ENCODE peak calls at places on chromosomes 2 and 18, in seven cellular contexts. One of them, this sample, is unnamed. For H3K27me3, the result is how much of the 10 kb centered on the place peaks cover.

GRCh38 chr2:96816836-96817702 is 1.0 kb downstream of the CNNM3 start:
- DNase-seq in K562: peak
- DNase-seq in HepG2: peak
- DNase-seq in H1: no peak
- DNase-seq in IMR-90: peak
- DNase-seq in SK-N-SH: peak
- DNase-seq in GM12878: no peak
- DNase-seq in this sample: no peak

GRCh38 chr18:74520096-74520833 is 14.0 kb upstream of the CNDP1 start:
- DNase-seq in HepG2: no peak
- DNase-seq in SK-N-SH: no peak
- DNase-seq in K562: no peak
- DNase-seq in GM12878: no peak
- DNase-seq in IMR-90: no peak
- DNase-seq in H1: no peak
- DNase-seq in this sample: no peak

GRCh38 chr2:240604291-240604938 is 17.9 kb downstream of the CAPN10 start:
- DNase-seq in IMR-90: peak
- DNase-seq in HepG2: peak
- DNase-seq in K562: peak
- DNase-seq in H1: peak
- DNase-seq in SK-N-SH: peak
- DNase-seq in GM12878: no peak
- DNase-seq in this sample: peak

GRCh38 chr2:38601061-38601460 is 1.7 kb downstream of the HNRNPLL start:
- DNase-seq in IMR-90: no peak
- DNase-seq in GM12878: no peak
- DNase-seq in SK-N-SH: no peak
- DNase-seq in HepG2: no peak
- DNase-seq in K562: no peak
- DNase-seq in H1: no peak
- DNase-seq in this sample: no peak

GRCh38 chr2:64605991-64606494 is 47.7 kb downstream of the SERTAD2 start:
- DNase-seq in H1: no peak
- DNase-seq in SK-N-SH: no peak
- DNase-seq in GM12878: no peak
- DNase-seq in IMR-90: no peak
- DNase-seq in K562: no peak
- DNase-seq in HepG2: no peak
- DNase-seq in this sample: no peak

GRCh38 chr2:78908973-78909372 is 116.5 kb upstream of the REG3G start:
- DNase-seq in IMR-90: no peak
- DNase-seq in SK-N-SH: no peak
- DNase-seq in GM12878: no peak
- DNase-seq in HepG2: peak
- DNase-seq in H1: no peak
- DNase-seq in K562: no peak
- DNase-seq in this sample: no peak

GRCh38 chr2:46669996-46670793 is 190.8 kb downstream of the TMEM247 start:
- DNase-seq in K562: no peak
- DNase-seq in H1: no peak
- DNase-seq in SK-N-SH: no peak
- DNase-seq in HepG2: no peak
- DNase-seq in IMR-90: peak
- DNase-seq in GM12878: no peak
- DNase-seq in this sample: no peak

GRCh38 chr2:42118759-42119569 is 50.2 kb upstream of the EML4 start:
- DNase-seq in GM12878: no peak
- DNase-seq in K562: no peak
- DNase-seq in SK-N-SH: no peak
- DNase-seq in H1: no peak
- DNase-seq in IMR-90: no peak
- DNase-seq in HepG2: no peak
- DNase-seq in this sample: no peak

GRCh38 chr2:60595953-60596352 is 42.5 kb upstream of the BCL11A start:
- DNase-seq in H1: no peak
- DNase-seq in GM12878: no peak
- DNase-seq in IMR-90: no peak
- DNase-seq in K562: no peak
- DNase-seq in HepG2: no peak
- DNase-seq in SK-N-SH: no peak
- DNase-seq in this sample: no peak

GRCh38 chr2:151671198-151671597 is 63.1 kb downstream of the NEB start:
- DNase-seq in GM12878: no peak
- DNase-seq in HepG2: no peak
- DNase-seq in H1: no peak
- DNase-seq in K562: no peak
- DNase-seq in IMR-90: no peak
- DNase-seq in SK-N-SH: no peak
- DNase-seq in this sample: no peak

GRCh38 chr2:6828299-6828584 is 37.5 kb downstream of the CMPK2 start:
- DNase-seq in HepG2: peak
- DNase-seq in IMR-90: peak
- DNase-seq in SK-N-SH: peak
- DNase-seq in GM12878: no peak
- DNase-seq in K562: no peak
- DNase-seq in H1: no peak
- DNase-seq in this sample: peak

GRCh38 chr18:43236921-43237320 is 40.4 kb downstream of the SYT4 start:
- DNase-seq in H1: no peak
- DNase-seq in IMR-90: no peak
- DNase-seq in SK-N-SH: no peak
- DNase-seq in GM12878: no peak
- DNase-seq in HepG2: no peak
- DNase-seq in K562: no peak
- DNase-seq in this sample: no peak

GRCh38 chr2:129006135-129006885 is 687.6 kb upstream of the HS6ST1 start:
- DNase-seq in K562: no peak
- DNase-seq in HepG2: no peak
- DNase-seq in IMR-90: no peak
- DNase-seq in SK-N-SH: no peak
- DNase-seq in H1: no peak
- DNase-seq in GM12878: no peak
- DNase-seq in this sample: no peak

GRCh38 chr2:68750592-68751396 is 16.2 kb downstream of the ARHGAP25 start:
- DNase-seq in K562: no peak
- DNase-seq in HepG2: no peak
- DNase-seq in SK-N-SH: no peak
- DNase-seq in GM12878: no peak
- DNase-seq in H1: no peak
- DNase-seq in IMR-90: no peak
- DNase-seq in this sample: no peak

GRCh38 chr2:71071681-71072398 is 3.4 kb downstream of the NAGK start:
- DNase-seq in IMR-90: no peak
- DNase-seq in GM12878: peak
- DNase-seq in HepG2: no peak
- DNase-seq in K562: no peak
- DNase-seq in SK-N-SH: no peak
- DNase-seq in H1: no peak
- DNase-seq in this sample: no peak

GRCh38 chr2:31694444-31694843 is 113.7 kb upstream of the SRD5A2 start:
- DNase-seq in H1: no peak
- DNase-seq in GM12878: no peak
- DNase-seq in K562: no peak
- DNase-seq in SK-N-SH: peak
- DNase-seq in IMR-90: peak
- DNase-seq in HepG2: peak
- DNase-seq in this sample: peak

GRCh38 chr2:26314243-26314642 is 31.7 kb upstream of the SELENOI start:
- DNase-seq in IMR-90: no peak
- DNase-seq in GM12878: no peak
- DNase-seq in K562: no peak
- DNase-seq in SK-N-SH: no peak
- DNase-seq in H1: no peak
- DNase-seq in HepG2: peak
- DNase-seq in this sample: no peak

GRCh38 chr2:8643996-8644356 is 37.9 kb upstream of the ID2 start:
- DNase-seq in IMR-90: no peak
- DNase-seq in GM12878: no peak
- DNase-seq in H1: no peak
- DNase-seq in K562: no peak
- DNase-seq in SK-N-SH: no peak
- DNase-seq in HepG2: no peak
- DNase-seq in this sample: no peak

GRCh38 chr2:188322569-188323531 is 31.2 kb downstream of the GULP1 start:
- DNase-seq in IMR-90: peak
- DNase-seq in H1: no peak
- DNase-seq in SK-N-SH: no peak
- DNase-seq in K562: no peak
- DNase-seq in HepG2: no peak
- DNase-seq in GM12878: no peak
- DNase-seq in this sample: no peak

GRCh38 chr2:85584354-85584856 is at the start of gene VAMP5:
- DNase-seq in SK-N-SH: peak
- DNase-seq in H1: no peak
- DNase-seq in IMR-90: no peak
- DNase-seq in HepG2: peak
- DNase-seq in GM12878: no peak
- DNase-seq in K562: no peak
- DNase-seq in this sample: no peak

GRCh38 chr2:214960677-214961076 is 151.2 kb upstream of the BARD1 start:
- DNase-seq in IMR-90: peak
- DNase-seq in K562: no peak
- DNase-seq in HepG2: no peak
- DNase-seq in H1: no peak
- DNase-seq in GM12878: no peak
- DNase-seq in SK-N-SH: no peak
- DNase-seq in this sample: no peak
- TF ChIP-seq CTCF in IMR-90: peak
- TF ChIP-seq CTCF in K562: no peak
- TF ChIP-seq CTCF in HepG2: no peak
- TF ChIP-seq CTCF in H1: no peak
- TF ChIP-seq CTCF in GM12878: no peak
- TF ChIP-seq CTCF in SK-N-SH: peak
- TF ChIP-seq CTCF in this sample: no peak

DNA sequence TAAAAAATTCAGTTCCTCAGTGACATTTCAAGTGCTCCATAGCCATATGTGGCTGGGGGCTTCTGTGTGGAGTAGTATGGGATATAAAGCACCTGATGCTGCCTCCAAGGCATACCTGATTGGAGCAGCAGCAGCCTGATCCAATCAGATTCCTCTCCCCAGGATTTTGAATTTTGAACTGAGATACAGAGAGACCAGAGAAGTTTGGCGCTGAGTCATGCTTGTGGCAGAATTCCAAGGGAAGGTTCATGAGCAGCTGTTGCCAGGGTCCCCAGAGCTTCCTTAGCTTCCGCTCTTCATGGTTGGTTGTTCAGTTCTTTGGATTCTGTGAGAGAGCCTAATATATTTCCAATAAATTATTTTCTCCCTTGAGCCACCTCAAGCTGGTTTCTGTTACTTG is 29.0 kb upstream of the CFAP36 start:
- DNase-seq in HepG2: peak
- DNase-seq in H1: no peak
- DNase-seq in IMR-90: peak
- DNase-seq in GM12878: no peak
- DNase-seq in K562: peak
- DNase-seq in SK-N-SH: no peak
- DNase-seq in this sample: no peak
- TF ChIP-seq RAD21 in HepG2: no peak
- TF ChIP-seq RAD21 in H1: no peak
- TF ChIP-seq RAD21 in IMR-90: no peak
- TF ChIP-seq RAD21 in GM12878: no peak
- TF ChIP-seq RAD21 in K562: no peak
- TF ChIP-seq RAD21 in SK-N-SH: no peak
- TF ChIP-seq RAD21 in this sample: no peak

GRCh38 chr2:1874101-1874865 is 130.0 kb upstream of the PXDN start:
- DNase-seq in IMR-90: no peak
- DNase-seq in GM12878: no peak
- DNase-seq in H1: no peak
- DNase-seq in SK-N-SH: no peak
- DNase-seq in K562: no peak
- DNase-seq in HepG2: no peak
- DNase-seq in this sample: no peak

GRCh38 chr2:1874950-1875349 is 130.6 kb upstream of the PXDN start:
- DNase-seq in H1: no peak
- DNase-seq in IMR-90: no peak
- DNase-seq in K562: no peak
- DNase-seq in GM12878: no peak
- DNase-seq in SK-N-SH: no peak
- DNase-seq in HepG2: no peak
- DNase-seq in this sample: no peak

GRCh38 chr2:1873343-1873742 is 129.0 kb upstream of the PXDN start:
- DNase-seq in SK-N-SH: peak
- DNase-seq in K562: no peak
- DNase-seq in GM12878: no peak
- DNase-seq in HepG2: no peak
- DNase-seq in IMR-90: no peak
- DNase-seq in H1: no peak
- DNase-seq in this sample: no peak

GRCh38 chr2:1871171-1871570 is 126.9 kb upstream of the PXDN start:
- DNase-seq in IMR-90: no peak
- DNase-seq in GM12878: no peak
- DNase-seq in K562: no peak
- DNase-seq in H1: no peak
- DNase-seq in SK-N-SH: no peak
- DNase-seq in HepG2: no peak
- DNase-seq in this sample: no peak

GRCh38 chr2:1872602-1873183 is 128.4 kb upstream of the PXDN start:
- DNase-seq in K562: no peak
- DNase-seq in H1: no peak
- DNase-seq in SK-N-SH: no peak
- DNase-seq in IMR-90: no peak
- DNase-seq in GM12878: no peak
- DNase-seq in HepG2: no peak
- DNase-seq in this sample: no peak
- H3K27me3 ChIP-seq in K562: under half
- H3K27me3 ChIP-seq in H1: under half
- H3K27me3 ChIP-seq in SK-N-SH: under half
- H3K27me3 ChIP-seq in IMR-90: under half
- H3K27me3 ChIP-seq in GM12878: under half
- H3K27me3 ChIP-seq in HepG2: under half
- H3K27me3 ChIP-seq in this sample: under half

DNA sequence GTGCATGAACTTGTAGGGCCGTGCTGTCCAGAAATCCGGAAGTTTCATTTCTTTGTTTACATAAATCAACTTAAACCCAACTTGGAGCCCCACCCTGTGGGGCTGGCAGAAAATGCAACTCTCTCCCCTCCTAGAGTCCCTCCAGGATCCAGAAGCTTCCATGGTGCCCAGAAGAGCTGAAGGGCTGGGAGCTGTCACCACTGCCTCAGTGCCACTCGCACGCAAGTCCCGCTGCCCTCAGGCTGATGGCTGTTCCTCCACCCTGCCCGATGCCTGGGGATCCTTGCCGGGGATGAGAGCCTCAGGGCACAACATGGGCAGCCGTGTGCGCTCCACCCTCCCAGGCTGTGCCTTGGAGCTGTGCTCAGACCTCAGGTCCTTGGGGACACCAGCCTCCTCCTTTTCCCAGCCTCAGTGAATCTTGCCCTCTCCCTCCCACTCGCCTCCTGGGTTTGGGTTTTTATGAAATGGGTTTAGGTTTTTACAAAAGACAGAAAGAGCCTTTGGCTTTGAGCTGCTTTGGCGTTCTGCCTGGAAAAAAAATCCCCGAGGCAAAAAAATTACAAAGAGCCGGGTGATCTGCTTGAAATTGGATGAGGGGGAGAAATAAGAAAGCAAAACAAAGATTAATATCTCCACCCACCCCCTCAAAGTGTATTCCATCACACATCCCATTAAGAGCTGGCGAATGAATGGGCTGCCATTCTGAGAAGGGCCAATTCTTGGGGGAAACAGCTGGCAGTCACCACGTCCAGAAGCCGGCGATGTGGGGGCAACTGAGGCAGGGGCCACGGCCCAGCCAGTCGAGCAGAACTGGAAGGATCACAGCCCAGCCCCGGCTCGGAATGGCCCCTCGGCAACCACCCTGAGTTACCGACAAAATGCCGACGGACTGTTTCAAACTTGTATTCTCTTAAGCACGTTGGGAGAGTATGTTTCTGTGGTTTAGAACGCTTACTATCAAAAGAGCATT is 155.4 kb downstream of the TWIST2 start:
- DNase-seq in IMR-90: peak
- DNase-seq in SK-N-SH: no peak
- DNase-seq in K562: no peak
- DNase-seq in GM12878: no peak
- DNase-seq in H1: no peak
- DNase-seq in HepG2: no peak
- DNase-seq in this sample: no peak
- TF ChIP-seq CTCF in IMR-90: peak
- TF ChIP-seq CTCF in SK-N-SH: no peak
- TF ChIP-seq CTCF in K562: no peak
- TF ChIP-seq CTCF in GM12878: no peak
- TF ChIP-seq CTCF in H1: no peak
- TF ChIP-seq CTCF in HepG2: no peak
- TF ChIP-seq CTCF in this sample: no peak

This sample was measured in HCT116.